ENCODE peak calls at places on chromosome 2, in nine cellular contexts. B is AG08395, Z is ascending aorta, G is prostate gland, J is stomach, I is lung, L is NCI-H1092 treated with DMSO at 0.1 percent for 48 hours, D is endothelial cell, T is NCI-H1105 treated with DMSO at 0.1 percent for 48 hours. X is an unnamed sample.

GRCh38 chr2:219443016-219443696 is 8.5 kb downstream of the SPEG start:
- DNase-seq in D (no peak), I (no peak), T (no peak), L (no peak), G (no peak), Z (no peak), B (no peak), J (no peak), X (no peak)

GRCh38 chr2:241579281-241579680 is 20.7 kb downstream of the BOK start:
- DNase-seq in D (no peak), B (no peak), I (no peak), T (no peak), Z (no peak), L (no peak), J (no peak), G (no peak), X (no peak)

GRCh38 chr2:189794308-189794707 is 10.1 kb downstream of the PMS1 start:
- DNase-seq in G (no peak), D (no peak), Z (no peak), B (no peak), J (no peak), T (no peak), L (no peak), I (no peak), X (no peak)

GRCh38 chr2:143284087-143284675 is 155.0 kb downstream of the ARHGAP15 start:
- DNase-seq in I (no peak), B (peak), D (peak), T (no peak), G (no peak), L (no peak), J (no peak), Z (no peak), X (no peak)

GRCh38 chr2:41932241-41933034 is 115.4 kb upstream of the PKDCC start:
- DNase-seq in J (peak), I (peak), B (peak), Z (no peak), L (no peak), T (no peak), G (no peak), D (no peak), X (no peak)

GRCh38 chr2:122999823-123000222 is 1025.3 kb upstream of the CNTNAP5 start:
- DNase-seq in J (no peak), L (no peak), D (no peak), Z (no peak), B (no peak), I (no peak), T (no peak), G (no peak), X (no peak)

GRCh38 chr2:221018262-221018661 is 553.8 kb downstream of the EPHA4 start:
- DNase-seq in L (no peak), D (no peak), Z (no peak), G (no peak), J (no peak), T (no peak), B (no peak), I (no peak), X (no peak)

GRCh38 chr2:230981704-230982103 is 14.2 kb upstream of the SPATA3 start:
- DNase-seq in I (no peak), B (no peak), L (no peak), J (no peak), T (no peak), G (no peak), Z (no peak), D (no peak), X (no peak)

GRCh38 chr2:240125749-240126148 is 10.4 kb downstream of the COPS9 start:
- DNase-seq in B (no peak), D (no peak), I (no peak), T (no peak), Z (no peak), L (no peak), J (peak), G (no peak), X (no peak)

GRCh38 chr2:235601960-235602704 is 108.3 kb downstream of the AGAP1 start:
- DNase-seq in I (no peak), B (no peak), J (no peak), Z (no peak), T (no peak), G (no peak), D (no peak), L (no peak), X (no peak)

GRCh38 chr2:5391361-5391760 is 300.8 kb upstream of the SOX11 start:
- DNase-seq in J (no peak), I (no peak), B (no peak), T (peak), Z (no peak), G (no peak), L (peak), D (no peak), X (no peak)

GRCh38 chr2:155162494-155162893 is 464.0 kb downstream of the KCNJ3 start:
- DNase-seq in J (no peak), T (no peak), L (no peak), Z (no peak), D (no peak), I (no peak), B (no peak), G (no peak), X (no peak)

GRCh38 chr2:135709992-135710391 is 31.7 kb upstream of the UBXN4 start:
- DNase-seq in T (peak), D (peak), J (peak), G (peak), L (peak), I (peak), Z (no peak), B (peak), X (no peak)

GRCh38 chr2:63056309-63057065 is 5.9 kb downstream of the OTX1 start:
- DNase-seq in B (no peak), G (no peak), I (no peak), T (no peak), Z (no peak), D (peak), L (no peak), J (no peak), X (no peak)

GRCh38 chr2:47541848-47542450 is 139.0 kb downstream of the MSH2 start:
- DNase-seq in G (no peak), B (no peak), L (no peak), I (no peak), J (no peak), D (no peak), Z (no peak), T (no peak), X (no peak)

GRCh38 chr2:234463626-234464290 is 33.1 kb downstream of the ARL4C start:
- DNase-seq in L (peak), D (no peak), B (no peak), I (peak), J (peak), Z (no peak), G (peak), T (peak), X (peak)

GRCh38 chr2:231300020-231300721 is 95.3 kb upstream of the B3GNT7 start:
- DNase-seq in G (peak), I (peak), D (no peak), J (peak), B (no peak), Z (no peak), L (no peak), T (no peak), X (no peak)

GRCh38 chr2:197576631-197577030 is 60.8 kb downstream of the MOB4 start:
- DNase-seq in J (no peak), B (peak), Z (no peak), D (no peak), G (no peak), I (no peak), L (no peak), T (no peak), X (no peak)

GRCh38 chr2:126029316-126029715 is 626.6 kb upstream of the GYPC start:
- DNase-seq in G (no peak), I (no peak), D (peak), T (no peak), B (no peak), L (no peak), Z (no peak), J (no peak), X (no peak)